ENCODE peak calls at places on chromosomes 1 and 21, in four cellular contexts. H is stomach, L is aorta, K is thoracic aorta. E is an unnamed sample.

GRCh38 chr1:40161888-40162397 is 756 bp downstream of the RLF start:
- DNase-seq in H (no peak), L (no peak), K (no peak), E (peak; percentile 40)

GRCh38 chr21:45802425-45802824 is 158.9 kb downstream of the PCBP3 start:
- DNase-seq in H (no peak), L (no peak), K (no peak), E (no peak)

GRCh38 chr21:16587141-16587570 is 857.4 kb downstream of the USP25 start:
- DNase-seq in L (peak; percentile 52), H (peak; percentile 60), K (no peak), E (no peak)

GRCh38 chr1:115781830-115782229 is 13.3 kb upstream of the CASQ2 start:
- DNase-seq in K (no peak), L (no peak), H (no peak), E (no peak)

GRCh38 chr1:192453360-192454045 is 122.1 kb upstream of the RGS1 start:
- DNase-seq in H (no peak), K (no peak), L (no peak), E (no peak)

GRCh38 chr1:145690587-145691558 is 16.3 kb downstream of the PDZK1 start:
- DNase-seq in L (no peak), K (no peak), H (no peak), E (peak; percentile 85)

GRCh38 chr1:59261537-59261936 is 35.4 kb upstream of the FGGY start:
- DNase-seq in L (no peak), K (no peak), H (no peak), E (no peak)

GRCh38 chr1:1311107-1312104 is 3.0 kb downstream of the PUSL1 start:
- DNase-seq in L (no peak), H (no peak), K (no peak), E (no peak)

GRCh38 chr1:242205622-242206489 is 207.0 kb upstream of the MAP1LC3C start:
- DNase-seq in L (no peak), H (no peak), K (no peak), E (no peak)

GRCh38 chr1:29504266-29504665 is 267.9 kb downstream of the PTPRU start:
- DNase-seq in H (peak; percentile 7), L (no peak), K (no peak), E (no peak)

GRCh38 chr21:28899744-28900143 is 92.9 kb downstream of the LTN1 start:
- DNase-seq in H (no peak), L (no peak), K (no peak), E (no peak)

GRCh38 chr1:163035791-163036249 is 33.3 kb upstream of the RGS4 start:
- DNase-seq in K (no peak), H (no peak), L (no peak), E (no peak)

GRCh38 chr1:90835172-90835660 is 118.1 kb upstream of the BARHL2 start:
- DNase-seq in L (no peak), H (no peak), K (no peak), E (no peak)

GRCh38 chr1:183821309-183822080 is 16.6 kb downstream of the RGL1 start:
- DNase-seq in K (no peak), H (no peak), L (no peak), E (no peak)

GRCh38 chr1:43973981-43974442 is 748 bp upstream of the ATP6V0B start:
- DNase-seq in L (no peak), K (no peak), H (no peak), E (no peak)

GRCh38 chr1:43849670-43850069 is 83.9 kb upstream of the ARTN start:
- DNase-seq in K (no peak), H (no peak), L (no peak), E (no peak)

GRCh38 chr1:22711591-22712501 is 1.2 kb downstream of the EPHB2 start:
- DNase-seq in H (no peak), K (no peak), L (no peak), E (peak; percentile 44)

GRCh38 chr1:53390736-53391135 is 62.9 kb upstream of the LRP8 start:
- DNase-seq in K (no peak), L (no peak), H (no peak), E (no peak)

GRCh38 chr1:29516063-29516820 is 279.9 kb downstream of the PTPRU start:
- DNase-seq in H (peak; percentile 19), L (no peak), K (no peak), E (no peak)

GRCh38 chr1:23283660-23284602 is 60.2 kb downstream of the HNRNPR start:
- DNase-seq in L (no peak), K (no peak), H (no peak), E (no peak)

GRCh38 chr1:17377325-17377953 is 5.4 kb downstream of the PADI6 start:
- DNase-seq in H (no peak), L (no peak), K (no peak), E (peak; percentile 12)

GRCh38 chr1:116471241-116471640 is 98.2 kb downstream of the ATP1A1 start:
- DNase-seq in K (no peak), H (no peak), L (no peak), E (no peak)

GRCh38 chr1:32701951-32702598 is 495 bp downstream of the SYNC start:
- DNase-seq in H (no peak), K (no peak), L (peak; percentile 58), E (no peak)

GRCh38 chr1:174988539-174988938 is 11.2 kb upstream of the CACYBP start:
- DNase-seq in K (no peak), H (no peak), L (no peak), E (no peak)

GRCh38 chr1:163115887-163116286 is 46.7 kb downstream of the RGS4 start:
- DNase-seq in K (no peak), L (no peak), H (no peak), E (no peak)

GRCh38 chr1:245332513-245332912 is 177.7 kb downstream of the KIF26B start:
- DNase-seq in H (no peak), K (no peak), L (no peak), E (no peak)

GRCh38 chr1:160367516-160367900 is 637 bp downstream of the NHLH1 start:
- DNase-seq in L (no peak), H (no peak), K (no peak), E (no peak)

GRCh38 chr1:65041014-65041413 is 74.7 kb upstream of the JAK1 start:
- DNase-seq in L (peak; percentile 52), K (no peak), H (no peak), E (no peak)
- H3K27ac ChIP-seq in L (no peak overlapping the region), K (no peak overlapping the region), H (no peak overlapping the region), E (no peak overlapping the region)

GRCh38 chr21:14526816-14527689 is 19.1 kb downstream of the SAMSN1 start:
- DNase-seq in L (no peak), H (no peak), K (no peak), E (no peak)
- H3K27ac ChIP-seq in L (no peak overlapping the region), H (peak overlapping the region; percentile 48), K (no peak overlapping the region), E (no peak overlapping the region)

DNA sequence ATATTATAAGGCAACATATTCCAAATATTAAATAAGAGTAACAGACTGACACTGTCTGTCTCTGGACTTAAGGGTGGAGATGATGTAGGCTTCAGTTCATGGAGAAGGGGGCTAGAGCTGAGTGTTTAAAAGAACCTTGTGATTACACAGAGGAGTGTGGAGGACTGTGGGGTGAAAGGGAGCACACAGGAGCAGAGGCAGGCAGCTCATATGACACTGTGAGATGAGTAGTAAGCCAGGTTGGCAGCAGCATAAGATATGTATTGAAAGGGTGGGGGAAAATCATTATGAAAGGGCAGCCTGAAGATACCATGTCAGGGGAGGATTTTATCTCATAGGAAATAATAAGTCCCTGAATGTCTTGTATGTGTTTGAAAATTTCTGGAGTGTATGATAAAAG is 104.5 kb downstream of the AK5 start:
- DNase-seq in L (no peak), K (no peak), H (no peak), E (no peak)
- H3K27ac ChIP-seq in L (no peak overlapping the region), K (no peak overlapping the region), H (no peak overlapping the region), E (no peak overlapping the region)

DNA sequence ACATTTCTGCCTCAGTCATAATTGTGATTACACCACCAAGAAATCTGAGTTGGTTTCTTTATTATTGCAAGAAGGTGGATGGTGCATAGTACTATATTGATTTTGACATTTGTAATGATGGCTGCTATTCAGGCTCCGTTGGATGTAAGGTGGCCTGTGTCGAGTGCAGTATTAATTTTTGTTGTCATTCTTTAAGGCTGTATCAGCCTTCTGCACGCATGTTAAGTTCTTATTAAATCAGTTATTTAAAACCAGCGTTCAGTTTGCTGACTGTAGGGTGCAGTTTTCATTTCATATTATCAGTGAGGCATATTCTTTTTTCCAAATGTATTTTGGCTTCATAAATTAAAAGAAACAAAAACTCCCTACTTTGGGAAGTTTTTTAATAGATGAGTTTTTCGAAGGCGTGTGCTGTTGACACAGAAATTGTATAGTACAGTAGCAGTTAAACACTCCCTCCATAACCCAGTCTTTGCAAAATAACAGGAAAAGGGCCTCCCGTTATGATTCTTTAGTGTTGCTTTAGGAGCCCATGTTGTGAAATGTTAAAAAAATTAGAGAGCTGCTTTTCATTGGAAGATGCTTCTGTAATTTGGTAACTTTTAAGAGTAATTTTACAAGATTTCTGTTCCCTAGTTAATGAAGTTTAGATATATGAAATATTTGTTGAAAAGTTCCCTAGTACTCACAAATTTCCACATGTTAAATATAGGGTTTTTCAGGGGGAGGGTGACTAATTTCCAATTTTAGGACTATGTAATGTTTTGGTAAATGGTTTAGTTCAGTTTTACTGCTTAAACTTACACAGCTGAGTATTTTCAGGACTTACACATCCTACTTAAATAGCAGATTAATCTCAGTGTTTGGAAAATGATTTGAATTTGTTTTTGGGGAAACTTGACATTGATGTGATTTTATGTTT is 1.9 kb downstream of the CAMSAP2 start:
- DNase-seq in L (no peak), H (no peak), K (no peak), E (no peak)
- H3K27ac ChIP-seq in L (no peak overlapping the region), H (peak overlapping the region; percentile 100), K (no peak overlapping the region), E (no peak overlapping the region)

E was measured in small intestine.